ENCODE peak calls at places on chromosomes 4 and X, in seven cellular contexts. C is H1, V is mesendoderm, X is IMR-90, N is H9, R is mesenchymal stem cell, M is trophoblast cell. F is an unnamed sample.

GRCh38 chrX:39693298-39693697 is 404.5 kb downstream of the BCOR start:
- DNase-seq in C (no peak), V (peak; percentile 70), X (no peak), N (no peak), R (no peak), M (peak; percentile 85), F (no peak)

GRCh38 chr4:152738812-152739211 is 40.7 kb downstream of the TIGD4 start:
- DNase-seq in C (no peak), V (no peak), X (peak; percentile 3), N (no peak), R (no peak), M (no peak), F (no peak)

GRCh38 chr4:15577508-15577907 is 77.6 kb downstream of the FBXL5 start:
- DNase-seq in C (no peak), V (no peak), X (peak; percentile 67), N (no peak), R (peak; percentile 33), M (peak; percentile 37), F (no peak)

GRCh38 chr4:81826336-81826735 is 354.6 kb upstream of the RASGEF1B start:
- DNase-seq in C (no peak), V (no peak), X (no peak), N (no peak), R (no peak), M (peak; percentile 70), F (no peak)

GRCh38 chr4:7828926-7829325 is 110.7 kb downstream of the AFAP1 start:
- DNase-seq in C (no peak), V (no peak), X (peak; percentile 89), N (no peak), R (peak; percentile 85), M (no peak), F (no peak)

GRCh38 chr4:41202356-41202755 is 12.0 kb downstream of the APBB2 start:
- DNase-seq in C (no peak), V (no peak), X (no peak), N (no peak), R (no peak), M (no peak), F (no peak)

GRCh38 chr4:159175165-159175988 is 72.5 kb downstream of the RAPGEF2 start:
- DNase-seq in C (peak; percentile 69), V (peak; percentile 97), X (peak; percentile 94), N (peak; percentile 77), R (peak; percentile 91), M (peak; percentile 97), F (peak; percentile 72)

GRCh38 chr4:189021831-189022230 is 882.6 kb downstream of the TRIML1 start:
- DNase-seq in C (no peak), V (peak; percentile 81), X (peak; percentile 67), N (peak; percentile 51), R (peak; percentile 83), M (no peak), F (no peak)

GRCh38 chr4:40607224-40607623 is 22.4 kb downstream of the RBM47 start:
- DNase-seq in C (no peak), V (no peak), X (peak; percentile 27), N (no peak), R (peak; percentile 34), M (peak; percentile 51), F (no peak)

GRCh38 chrX:71298119-71298518 is 3.4 kb upstream of the ITGB1BP2 start:
- DNase-seq in C (no peak), V (no peak), X (no peak), N (no peak), R (peak; percentile 28), M (no peak), F (no peak)

GRCh38 chrX:50469206-50469605 is 1.4 kb downstream of the DGKK start:
- DNase-seq in C (no peak), V (no peak), X (no peak), N (peak; percentile 30), R (no peak), M (no peak), F (no peak)

GRCh38 chrX:17860811-17861495 is at the start of gene RAI2:
- DNase-seq in C (no peak), V (peak; percentile 27), X (no peak), N (peak; percentile 46), R (no peak), M (peak; percentile 10), F (peak; percentile 26)

GRCh38 chrX:11103751-11104150 is 7.4 kb upstream of the HCCS start:
- DNase-seq in C (no peak), V (no peak), X (no peak), N (no peak), R (no peak), M (no peak), F (no peak)

GRCh38 chr4:110395416-110395815 is 80.5 kb upstream of the ENPEP start:
- DNase-seq in C (no peak), V (no peak), X (no peak), N (no peak), R (no peak), M (no peak), F (no peak)

GRCh38 chr4:54657556-54658313 is at the start of gene KIT:
- DNase-seq in C (peak; percentile 66), V (peak; percentile 94), X (peak; percentile 32), N (peak; percentile 92), R (peak; percentile 38), M (peak; percentile 33), F (peak; percentile 75)

GRCh38 chrX:703466-704210 is 73.0 kb downstream of the SHOX start:
- DNase-seq in C (no peak), V (peak; percentile 44), X (no peak), N (no peak), R (no peak), M (peak; percentile 79), F (no peak)

GRCh38 chr4:101104264-101105052 is 242.9 kb downstream of the PPP3CA start:
- DNase-seq in C (no peak), V (no peak), X (peak; percentile 18), N (no peak), R (no peak), M (no peak), F (no peak)

GRCh38 chr4:79206660-79207059 is 119.2 kb downstream of the NAA11 start:
- DNase-seq in C (no peak), V (no peak), X (no peak), N (no peak), R (no peak), M (no peak), F (no peak)

GRCh38 chrX:124307253-124307907 is 25.1 kb upstream of the TEX13D start:
- DNase-seq in C (no peak), V (no peak), X (no peak), N (no peak), R (no peak), M (no peak), F (no peak)

GRCh38 chrX:76920621-76921020 is 493.1 kb downstream of the MAGEE1 start:
- DNase-seq in C (no peak), V (no peak), X (no peak), N (no peak), R (no peak), M (no peak), F (no peak)

GRCh38 chrX:76918033-76918432 is 490.5 kb downstream of the MAGEE1 start:
- DNase-seq in C (no peak), V (no peak), X (no peak), N (no peak), R (no peak), M (no peak), F (no peak)

GRCh38 chrX:76919761-76920160 is 492.3 kb downstream of the MAGEE1 start:
- DNase-seq in C (no peak), V (peak; percentile 0), X (no peak), N (no peak), R (no peak), M (no peak), F (no peak)

DNA sequence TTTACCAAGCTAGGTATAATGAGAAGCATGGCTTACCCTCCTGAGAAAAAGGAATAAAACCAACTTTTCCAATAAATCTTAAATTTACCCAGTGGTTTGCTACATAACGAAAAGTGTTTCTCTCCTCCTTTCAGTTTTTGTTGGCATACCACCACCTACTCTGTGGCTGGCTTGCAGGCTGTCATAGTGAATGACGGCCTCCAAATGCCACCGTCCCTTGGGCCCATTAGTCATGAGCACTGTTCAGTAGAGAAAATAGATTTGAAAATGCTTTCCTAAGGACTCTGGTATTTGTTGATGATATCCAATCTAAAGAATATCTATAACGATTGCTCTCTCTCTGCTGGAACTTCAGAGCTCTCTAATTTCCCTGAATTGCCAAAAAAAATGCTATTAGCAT is 488.3 kb downstream of the MAGEE1 start:
- DNase-seq in C (no peak), V (no peak), X (no peak), N (no peak), R (no peak), M (no peak), F (no peak)
- H2AK5ac ChIP-seq in C (no peak overlapping the region), V (no peak overlapping the region), X (no peak overlapping the region), N (no peak overlapping the region), R (no peak overlapping the region), M (no peak overlapping the region), F (no peak overlapping the region)

GRCh38 chr4:1338752-1339414 is 8.1 kb upstream of the UVSSA start:
- DNase-seq in C (no peak), V (no peak), X (no peak), N (no peak), R (no peak), M (no peak), F (no peak)

GRCh38 chr4:1337951-1338751 is 8.9 kb upstream of the UVSSA start:
- DNase-seq in C (no peak), V (no peak), X (no peak), N (no peak), R (no peak), M (no peak), F (no peak)

GRCh38 chr4:1336079-1336478 is 10.9 kb upstream of the UVSSA start:
- DNase-seq in C (no peak), V (no peak), X (peak; percentile 39), N (no peak), R (peak; percentile 77), M (peak; percentile 97), F (no peak)

GRCh38 chr4:1339489-1339888 is 7.5 kb upstream of the UVSSA start:
- DNase-seq in C (no peak), V (no peak), X (no peak), N (no peak), R (no peak), M (no peak), F (no peak)

GRCh38 chr4:1337376-1337831 is 9.6 kb upstream of the UVSSA start:
- DNase-seq in C (no peak), V (peak; percentile 26), X (peak; percentile 51), N (no peak), R (no peak), M (no peak), F (no peak)
- H2AK5ac ChIP-seq in C (no peak overlapping the region), V (no peak overlapping the region), X (no peak overlapping the region), N (no peak overlapping the region), R (no peak overlapping the region), M (no peak overlapping the region), F (no peak overlapping the region)

GRCh38 chr4:76747613-76748012 is 150.3 kb downstream of the SOWAHB start:
- DNase-seq in C (no peak), V (no peak), X (peak; percentile 51), N (no peak), R (no peak), M (peak; percentile 75), F (no peak)
- H2AK5ac ChIP-seq in C (no peak overlapping the region), V (no peak overlapping the region), X (no peak overlapping the region), N (no peak overlapping the region), R (peak overlapping the region; percentile 81), M (no peak overlapping the region), F (no peak overlapping the region)

DNA sequence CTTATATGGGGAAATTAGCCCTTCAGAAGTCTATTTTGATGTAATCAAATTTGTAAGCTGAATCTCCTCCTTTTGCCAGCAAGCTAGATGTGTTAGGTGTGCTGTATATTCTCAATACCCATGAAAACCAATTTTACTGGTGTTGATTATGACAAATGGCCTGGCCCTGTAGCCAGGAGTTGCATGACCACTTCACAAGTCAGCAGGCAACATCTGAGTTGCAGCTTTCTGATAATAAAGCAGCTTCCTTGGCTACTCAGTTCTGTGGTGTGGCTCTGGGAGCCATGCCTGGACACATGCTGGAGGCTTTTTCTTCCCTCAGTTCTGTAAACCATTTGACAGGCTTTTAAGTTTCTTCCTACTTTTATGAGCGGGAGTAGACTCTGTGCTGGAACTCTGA is 154.1 kb upstream of the CXCL13 start:
- DNase-seq in C (no peak), V (peak; percentile 24), X (no peak), N (no peak), R (no peak), M (no peak), F (no peak)
- H2AK5ac ChIP-seq in C (no peak overlapping the region), V (no peak overlapping the region), X (no peak overlapping the region), N (no peak overlapping the region), R (no peak overlapping the region), M (no peak overlapping the region), F (no peak overlapping the region)